ENCODE peak calls at places on chromosomes 11 and 22, in ten cellular contexts. E is body of pancreas; O is pancreas; C is Caco-2; Y is tibial artery; R is WERI-Rb-1; D is thyroid gland; X is neural progenitor cell; Q is CD4-positive, alpha-beta T cell; A is right atrium auricular region. N is an unnamed sample.
A peak's percentile ranks its signal among the peaks of the same experiment; 100 is the strongest.

GRCh38 chr22:28989035-28989464 is 72.6 kb downstream of the C22orf31 start:
- DNase-seq in E (no peak), O (no peak), C (no peak), Y (no peak), R (no peak), D (no peak), X (no peak), Q (no peak), A (no peak), N (no peak)

GRCh38 chr22:21038405-21038804 is 6.0 kb upstream of the SLC7A4 start:
- DNase-seq in E (no peak), O (no peak), C (no peak), Y (no peak), R (no peak), D (no peak), X (no peak), Q (no peak), A (no peak), N (no peak)

GRCh38 chr11:66317766-66318575 is 1.1 kb upstream of the CD248 start:
- DNase-seq in E (peak; percentile 42), O (no peak), C (peak; percentile 59), Y (no peak), R (peak; percentile 57), D (peak; percentile 9), X (peak; percentile 51), Q (peak; percentile 91), A (peak; percentile 93), N (peak; percentile 60)

GRCh38 chr22:30453731-30454510 is 17.9 kb downstream of the SEC14L3 start:
- DNase-seq in E (peak; percentile 43), O (no peak), C (no peak), Y (no peak), R (peak; percentile 47), D (peak; percentile 58), X (peak; percentile 50), Q (no peak), A (no peak), N (peak; percentile 67)

GRCh38 chr22:39317084-39317755 is 2.2 kb downstream of the RPL3 start:
- DNase-seq in E (no peak), O (no peak), C (no peak), Y (no peak), R (no peak), D (no peak), X (no peak), Q (no peak), A (no peak), N (no peak)

GRCh38 chr11:29432719-29433325 is 584.0 kb downstream of the KCNA4 start:
- DNase-seq in E (no peak), O (no peak), C (no peak), Y (no peak), R (no peak), D (no peak), X (peak; percentile 24), Q (no peak), A (no peak), N (no peak)

GRCh38 chr11:11691296-11692141 is 69.7 kb upstream of the GALNT18 start:
- DNase-seq in E (no peak), O (no peak), C (no peak), Y (no peak), R (peak; percentile 40), D (no peak), X (peak; percentile 93), Q (no peak), A (no peak), N (no peak)

GRCh38 chr11:7668911-7669310 is 4.4 kb downstream of the CYB5R2 start:
- DNase-seq in E (no peak), O (no peak), C (no peak), Y (no peak), R (no peak), D (no peak), X (no peak), Q (no peak), A (no peak), N (no peak)

GRCh38 chr11:76148941-76149613 is 57.2 kb downstream of the WNT11 start:
- DNase-seq in E (no peak), O (no peak), C (peak; percentile 75), Y (no peak), R (no peak), D (no peak), X (no peak), Q (no peak), A (no peak), N (no peak)

GRCh38 chr11:46309669-46310288 is 32.3 kb downstream of the CREB3L1 start:
- DNase-seq in E (no peak), O (no peak), C (peak; percentile 60), Y (no peak), R (no peak), D (no peak), X (no peak), Q (no peak), A (no peak), N (no peak)

GRCh38 chr11:17906436-17906835 is 106.4 kb downstream of the SERGEF start:
- DNase-seq in E (no peak), O (no peak), C (peak; percentile 44), Y (no peak), R (peak; percentile 73), D (no peak), X (peak; percentile 75), Q (no peak), A (no peak), N (no peak)

GRCh38 chr22:29470159-29470855 is 9.7 kb upstream of the NEFH start:
- DNase-seq in E (peak; percentile 68), O (peak; percentile 41), C (peak; percentile 65), Y (no peak), R (no peak), D (peak; percentile 70), X (peak; percentile 94), Q (peak; percentile 71), A (peak; percentile 68), N (peak; percentile 76)

GRCh38 chr11:298406-299065 is 790 bp downstream of the IFITM5 start:
- DNase-seq in E (peak; percentile 80), O (peak; percentile 76), C (peak; percentile 34), Y (peak; percentile 65), R (peak; percentile 3), D (peak; percentile 18), X (no peak), Q (peak; percentile 5), A (no peak), N (no peak)

GRCh38 chr11:105229257-105229656 is 89.7 kb upstream of the CARD18 start:
- DNase-seq in E (no peak), O (no peak), C (no peak), Y (no peak), R (no peak), D (no peak), X (no peak), Q (no peak), A (no peak), N (no peak)

GRCh38 chr11:44015624-44016007 is 32.2 kb upstream of the ACCSL start:
- DNase-seq in E (no peak), O (no peak), C (no peak), Y (no peak), R (no peak), D (no peak), X (no peak), Q (no peak), A (no peak), N (no peak)

GRCh38 chr11:63504933-63505586 is 824 bp upstream of the LGALS12 start:
- DNase-seq in E (peak; percentile 85), O (peak; percentile 82), C (no peak), Y (peak; percentile 76), R (no peak), D (peak; percentile 55), X (no peak), Q (no peak), A (no peak), N (no peak)

DNA sequence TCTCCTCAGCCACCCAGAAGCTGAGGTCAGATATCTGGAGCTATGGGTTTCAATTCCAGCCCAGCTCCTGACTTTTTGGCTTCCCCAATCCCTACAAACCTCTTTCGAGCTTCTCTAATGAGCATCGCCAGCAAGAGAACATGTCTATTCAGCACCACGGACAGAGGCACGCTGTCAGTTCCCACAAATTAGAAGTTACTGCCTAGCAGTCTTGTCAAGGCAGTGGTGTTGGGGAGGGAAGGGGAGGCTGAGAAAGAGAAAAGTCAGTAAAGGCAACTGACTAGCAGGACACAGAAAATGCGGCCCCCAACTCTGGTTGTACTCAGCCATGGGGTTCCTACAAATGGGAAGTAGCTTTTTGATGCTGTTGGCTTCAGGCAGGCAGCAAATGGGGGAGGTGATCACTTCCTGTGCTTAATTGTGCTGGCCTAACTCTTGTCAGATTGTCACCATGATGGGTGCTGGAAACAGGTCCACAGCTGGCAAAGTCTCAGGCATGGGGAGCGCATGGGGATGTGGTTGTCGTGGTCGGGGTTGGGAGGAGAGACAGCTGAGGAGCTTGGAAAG is 205.9 kb downstream of the ST3GAL4 start:
- DNase-seq in E (peak; percentile 39), O (peak; percentile 8), C (peak; percentile 67), Y (no peak), R (no peak), D (peak; percentile 56), X (peak; percentile 92), Q (no peak), A (no peak), N (no peak)
- TF ChIP-seq CTCF in E (no peak), O (no peak), C (no peak), Y (no peak), R (no peak), D (no peak), X (no peak), Q (no peak), A (no peak), N (no peak)

GRCh38 chr11:48384670-48385069 is 18.4 kb upstream of the OR4C5 start:
- DNase-seq in E (no peak), O (no peak), C (no peak), Y (no peak), R (peak; percentile 12), D (no peak), X (no peak), Q (no peak), A (no peak), N (no peak)
- H3K9me3 ChIP-seq in E (no peaks in the 10 kb centered on the region), O (no peaks in the 10 kb centered on the region), C (no peaks in the 10 kb centered on the region), Y (peaks cover 21% of the 10 kb centered on the region), R (no peaks in the 10 kb centered on the region), D (no peaks in the 10 kb centered on the region), X (peaks cover 20% of the 10 kb centered on the region), Q (peaks cover 28% of the 10 kb centered on the region), A (peaks cover 2% of the 10 kb centered on the region), N (peaks cover 6% of the 10 kb centered on the region)

DNA sequence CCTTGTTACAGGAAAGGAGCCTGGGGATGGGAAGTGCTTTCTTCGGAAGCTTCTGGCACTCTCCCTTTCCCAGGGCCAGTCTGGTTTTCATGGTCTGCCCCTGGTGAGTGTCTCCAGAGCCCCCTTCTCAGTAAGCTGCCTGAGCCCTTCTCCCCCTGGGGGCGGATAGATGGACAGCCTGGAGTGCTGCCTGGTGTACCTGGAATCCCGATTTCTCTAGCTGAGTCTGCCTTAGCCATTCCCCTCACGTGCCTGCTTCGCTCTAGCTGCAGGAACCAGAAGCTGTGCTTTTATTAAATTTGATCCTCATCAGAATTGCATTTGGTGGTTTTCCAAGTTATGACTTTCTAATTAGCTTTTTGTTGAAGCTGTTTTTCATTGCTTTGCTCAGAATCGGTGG is 152.9 kb upstream of the NAV2 start:
- DNase-seq in E (no peak), O (no peak), C (no peak), Y (no peak), R (no peak), D (no peak), X (no peak), Q (no peak), A (peak; percentile 49), N (no peak)
- H3K27me3 ChIP-seq in E (no peaks in the 10 kb centered on the region), O (no peaks in the 10 kb centered on the region), C (no peaks in the 10 kb centered on the region), Y (no peaks in the 10 kb centered on the region), R (peaks cover 75% of the 10 kb centered on the region), D (no peaks in the 10 kb centered on the region), X (no peaks in the 10 kb centered on the region), Q (peaks cover 4% of the 10 kb centered on the region), A (no peaks in the 10 kb centered on the region), N (no peaks in the 10 kb centered on the region)

DNA sequence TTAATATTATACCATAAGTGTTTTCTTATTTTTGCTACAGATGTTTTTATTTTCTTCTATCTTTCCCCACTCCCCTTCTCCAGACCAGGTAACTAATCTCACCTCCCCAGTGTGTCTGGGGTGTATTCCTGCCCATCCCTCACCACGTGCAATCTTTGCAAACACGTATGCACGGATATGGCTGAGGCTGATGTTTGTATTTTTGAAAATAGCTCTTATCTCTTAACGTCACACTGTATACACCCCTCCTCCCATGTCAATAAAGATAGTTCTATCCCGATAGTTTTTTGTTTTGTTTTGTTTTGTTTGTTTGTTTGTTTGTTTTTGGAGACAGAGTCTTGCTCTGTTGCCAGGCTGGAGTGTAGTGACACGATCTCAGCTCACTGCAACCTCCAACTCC is 127.5 kb downstream of the FBXO7 start:
- DNase-seq in E (no peak), O (no peak), C (no peak), Y (no peak), R (no peak), D (no peak), X (no peak), Q (no peak), A (no peak), N (no peak)
- TF ChIP-seq CTCF in E (no peak), O (no peak), C (no peak), Y (no peak), R (no peak), D (no peak), X (no peak), Q (no peak), A (no peak), N (no peak)